ENCODE peak calls at places on chromosome 16, in five cellular contexts. One of them, this sample, is unnamed.

GRCh38 chr16:80940069-80940856 is 66.4 kb downstream of the CMC2 start:
- DNase-seq in HepG2: no peak
- DNase-seq in IMR-90: peak
- DNase-seq in SK-N-SH: no peak
- DNase-seq in K562: no peak
- DNase-seq in this sample: no peak

GRCh38 chr16:87686697-87687570 is 78.9 kb downstream of the KLHDC4 start:
- DNase-seq in HepG2: no peak
- DNase-seq in IMR-90: no peak
- DNase-seq in SK-N-SH: no peak
- DNase-seq in K562: no peak
- DNase-seq in this sample: no peak

GRCh38 chr16:85310868-85311585 is 198.8 kb upstream of the CIBAR2 start:
- DNase-seq in HepG2: no peak
- DNase-seq in IMR-90: no peak
- DNase-seq in SK-N-SH: no peak
- DNase-seq in K562: peak
- DNase-seq in this sample: no peak

GRCh38 chr16:87040169-87041117 is 276.7 kb downstream of the C16orf95 start:
- DNase-seq in HepG2: no peak
- DNase-seq in IMR-90: no peak
- DNase-seq in SK-N-SH: no peak
- DNase-seq in K562: no peak
- DNase-seq in this sample: no peak

GRCh38 chr16:73071131-73071940 is 23.4 kb upstream of the ZFHX3 start:
- DNase-seq in HepG2: peak
- DNase-seq in IMR-90: no peak
- DNase-seq in SK-N-SH: peak
- DNase-seq in K562: no peak
- DNase-seq in this sample: no peak

GRCh38 chr16:88403794-88404581 is 21.2 kb downstream of the ZNF469 start:
- DNase-seq in HepG2: no peak
- DNase-seq in IMR-90: peak
- DNase-seq in SK-N-SH: no peak
- DNase-seq in K562: peak
- DNase-seq in this sample: no peak

GRCh38 chr16:75591001-75591852 is 25.0 kb downstream of the GABARAPL2 start:
- DNase-seq in HepG2: no peak
- DNase-seq in IMR-90: peak
- DNase-seq in SK-N-SH: peak
- DNase-seq in K562: no peak
- DNase-seq in this sample: no peak

GRCh38 chr16:49491111-49491670 is 117.6 kb downstream of the C16orf78 start:
- DNase-seq in HepG2: no peak
- DNase-seq in IMR-90: no peak
- DNase-seq in SK-N-SH: no peak
- DNase-seq in K562: no peak
- DNase-seq in this sample: no peak

DNA sequence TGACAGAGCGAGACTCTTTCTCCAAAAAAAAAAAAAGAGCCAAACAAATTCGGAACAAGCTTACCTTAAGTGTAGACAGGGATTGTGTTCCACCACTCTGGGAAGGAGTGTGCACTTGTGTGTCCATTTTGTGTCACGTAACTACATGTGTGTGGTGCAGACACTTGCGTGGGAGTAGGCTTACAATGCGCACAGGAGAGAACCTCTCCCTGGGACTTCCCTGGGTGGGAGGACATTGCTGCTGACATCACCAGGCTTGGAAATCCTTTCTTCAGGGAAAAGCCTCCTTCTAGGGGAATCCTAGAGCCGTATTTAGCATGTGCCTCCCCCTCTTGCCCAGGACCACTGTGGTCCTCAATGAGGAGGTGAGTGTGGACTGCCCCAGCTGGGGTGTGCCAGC is 8.0 kb upstream of the HAS3 start:
- DNase-seq in HepG2: no peak
- DNase-seq in IMR-90: no peak
- DNase-seq in SK-N-SH: no peak
- DNase-seq in K562: no peak
- DNase-seq in this sample: no peak
- H2AFZ ChIP-seq in HepG2: no peak
- H2AFZ ChIP-seq in IMR-90: peak
- H2AFZ ChIP-seq in SK-N-SH: no peak
- H2AFZ ChIP-seq in K562: no peak
- H2AFZ ChIP-seq in this sample: no peak

DNA sequence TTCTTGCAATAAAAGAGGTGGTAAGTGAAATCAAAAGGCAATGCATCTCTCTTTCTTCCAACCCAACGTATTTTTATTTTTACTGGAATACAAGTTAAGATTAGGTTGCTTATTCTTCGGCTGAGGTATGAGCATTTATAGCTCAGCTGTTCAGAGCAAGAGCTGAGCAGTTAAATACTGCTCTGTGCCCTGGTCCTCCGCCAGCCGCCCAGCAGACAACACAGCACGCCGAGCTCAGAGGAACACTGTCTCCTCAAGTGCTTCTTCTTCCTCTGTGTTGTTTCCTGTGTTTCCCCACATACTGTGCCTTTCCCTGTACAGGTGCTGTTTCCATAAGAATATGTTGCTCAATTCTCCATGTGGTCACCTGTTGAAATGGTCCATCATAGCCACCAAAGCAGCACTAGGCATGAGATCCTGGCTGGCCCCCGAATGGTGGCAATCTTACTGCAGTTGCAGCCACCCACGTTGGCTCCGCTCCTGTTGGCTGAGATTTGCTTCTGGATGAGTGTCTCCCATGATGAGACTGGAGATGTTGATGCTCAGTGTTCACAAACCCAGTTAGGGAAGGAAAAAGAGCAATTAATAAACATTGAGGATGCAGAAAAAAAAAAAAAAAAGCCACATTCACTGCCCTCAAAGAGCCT is 515.3 kb downstream of the GRIN2A start:
- DNase-seq in HepG2: no peak
- DNase-seq in IMR-90: no peak
- DNase-seq in SK-N-SH: no peak
- DNase-seq in K562: no peak
- DNase-seq in this sample: no peak
- TF ChIP-seq USF2 in HepG2: no peak
- TF ChIP-seq USF2 in IMR-90: no peak
- TF ChIP-seq USF2 in SK-N-SH: no peak
- TF ChIP-seq USF2 in K562: no peak
- TF ChIP-seq USF2 in this sample: no peak

DNA sequence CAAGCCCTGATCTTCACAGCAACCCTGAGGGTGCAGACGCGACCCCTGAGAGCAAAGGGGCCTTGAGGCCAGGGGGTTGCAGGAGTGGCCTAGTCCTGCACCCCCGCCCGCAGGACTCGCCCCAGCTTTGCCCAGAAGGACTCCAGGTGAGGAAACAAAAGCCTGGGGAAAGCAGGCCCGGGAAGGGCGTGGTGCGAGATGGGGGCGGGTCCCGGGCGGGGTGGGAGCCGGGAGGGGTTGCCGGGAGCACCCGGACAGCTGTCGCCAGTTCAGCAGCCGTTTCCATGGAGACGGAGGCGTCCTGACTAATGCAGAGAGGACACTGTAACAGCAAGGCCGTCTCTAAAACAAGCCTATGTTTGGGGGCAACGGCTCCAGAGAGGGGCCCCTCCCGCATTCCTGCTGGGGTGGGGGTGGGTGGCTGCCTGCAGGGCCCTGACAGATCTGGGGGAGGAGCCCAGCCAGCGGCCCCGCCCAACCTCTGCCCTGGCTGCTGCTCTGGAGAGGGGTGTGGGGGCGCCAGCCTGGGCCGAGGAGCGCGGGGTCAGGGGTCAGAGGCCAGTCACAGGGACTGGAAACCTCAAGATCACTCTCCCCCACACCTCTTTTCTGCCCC is 3.0 kb upstream of the TPPP3 start:
- DNase-seq in HepG2: peak
- DNase-seq in IMR-90: peak
- DNase-seq in SK-N-SH: peak
- DNase-seq in K562: peak
- DNase-seq in this sample: no peak
- TF ChIP-seq SMC3 in HepG2: no peak
- TF ChIP-seq SMC3 in IMR-90: no peak
- TF ChIP-seq SMC3 in SK-N-SH: no peak
- TF ChIP-seq SMC3 in K562: no peak
- TF ChIP-seq SMC3 in this sample: no peak

DNA sequence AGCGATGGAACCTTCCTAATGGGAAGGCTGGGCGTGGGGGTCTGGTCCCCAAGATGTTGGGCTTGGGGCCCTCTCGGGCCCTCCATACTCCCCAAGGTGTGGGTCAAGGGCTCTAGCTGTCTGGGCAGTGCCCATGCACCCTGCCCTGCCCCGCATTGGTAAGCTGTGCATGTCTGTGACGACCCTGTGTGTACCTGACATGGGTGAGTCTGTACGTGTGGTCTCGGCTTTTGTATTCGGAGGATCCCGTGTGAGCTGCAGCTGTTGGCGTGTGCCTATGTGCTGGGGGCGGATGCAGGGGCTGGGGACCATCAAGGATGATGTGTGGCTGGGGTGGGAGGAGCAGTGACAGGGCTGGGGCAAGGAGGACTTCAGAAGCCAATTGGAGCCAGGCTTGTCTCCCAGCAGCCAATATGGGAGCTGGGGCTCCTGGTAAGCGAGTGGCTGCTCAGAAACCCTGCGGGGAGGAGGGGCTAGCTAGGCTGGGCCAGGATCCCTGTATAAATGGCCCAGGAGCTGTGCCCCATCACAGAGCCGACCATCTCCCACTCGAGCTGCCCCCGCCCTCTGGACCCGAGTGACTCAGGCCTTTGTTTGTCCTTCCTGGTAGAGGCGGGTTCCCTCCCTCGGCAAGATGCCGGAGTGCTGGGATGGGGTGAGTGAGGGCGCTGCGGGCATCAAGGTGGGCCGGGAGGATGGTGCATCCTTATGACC is at the start of gene NDRG4:
- DNase-seq in HepG2: peak
- DNase-seq in IMR-90: peak
- DNase-seq in SK-N-SH: peak
- DNase-seq in K562: peak
- DNase-seq in this sample: no peak
- H2AFZ ChIP-seq in HepG2: no peak
- H2AFZ ChIP-seq in IMR-90: peak
- H2AFZ ChIP-seq in SK-N-SH: peak
- H2AFZ ChIP-seq in K562: peak
- H2AFZ ChIP-seq in this sample: peak

GRCh38 chr16:4894276-4895150 is 42.4 kb downstream of the PPL start:
- DNase-seq in HepG2: no peak
- DNase-seq in IMR-90: no peak
- DNase-seq in SK-N-SH: peak
- DNase-seq in K562: peak
- DNase-seq in this sample: no peak

GRCh38 chr16:4892356-4893102 is 44.4 kb downstream of the PPL start:
- DNase-seq in HepG2: no peak
- DNase-seq in IMR-90: peak
- DNase-seq in SK-N-SH: no peak
- DNase-seq in K562: peak
- DNase-seq in this sample: no peak

GRCh38 chr16:4893103-4893862 is 43.7 kb downstream of the PPL start:
- DNase-seq in HepG2: no peak
- DNase-seq in IMR-90: no peak
- DNase-seq in SK-N-SH: no peak
- DNase-seq in K562: no peak
- DNase-seq in this sample: no peak

GRCh38 chr16:4897328-4897727 is 39.6 kb downstream of the PPL start:
- DNase-seq in HepG2: no peak
- DNase-seq in IMR-90: no peak
- DNase-seq in SK-N-SH: no peak
- DNase-seq in K562: no peak
- DNase-seq in this sample: no peak

GRCh38 chr16:4895366-4895765 is 41.6 kb downstream of the PPL start:
- DNase-seq in HepG2: no peak
- DNase-seq in IMR-90: no peak
- DNase-seq in SK-N-SH: no peak
- DNase-seq in K562: no peak
- DNase-seq in this sample: no peak
- TF ChIP-seq USF2 in HepG2: no peak
- TF ChIP-seq USF2 in IMR-90: no peak
- TF ChIP-seq USF2 in SK-N-SH: no peak
- TF ChIP-seq USF2 in K562: no peak
- TF ChIP-seq USF2 in this sample: no peak

DNA sequence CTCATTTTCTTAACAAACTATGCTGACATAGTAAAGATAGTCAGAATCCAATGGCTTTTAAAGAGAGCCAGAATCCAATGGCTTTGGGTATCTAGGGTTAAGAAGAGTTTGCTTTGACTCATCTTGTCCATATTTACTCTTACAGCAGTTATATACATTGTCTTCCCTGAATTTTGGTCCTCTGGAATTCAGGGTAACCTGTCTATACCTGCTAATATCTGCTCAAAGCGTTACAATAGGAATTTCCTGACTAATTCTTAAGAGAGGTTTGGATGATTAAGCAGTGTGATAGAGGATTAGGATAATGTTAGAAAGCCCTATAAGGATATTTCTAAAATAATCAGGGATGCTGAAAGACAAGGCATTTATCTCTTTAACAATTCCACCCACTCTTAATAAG is 2.0 kb upstream of the CDH8 start:
- DNase-seq in HepG2: no peak
- DNase-seq in IMR-90: no peak
- DNase-seq in SK-N-SH: no peak
- DNase-seq in K562: no peak
- DNase-seq in this sample: no peak
- TF ChIP-seq SMC3 in HepG2: no peak
- TF ChIP-seq SMC3 in IMR-90: no peak
- TF ChIP-seq SMC3 in SK-N-SH: no peak
- TF ChIP-seq SMC3 in K562: no peak
- TF ChIP-seq SMC3 in this sample: no peak

DNA sequence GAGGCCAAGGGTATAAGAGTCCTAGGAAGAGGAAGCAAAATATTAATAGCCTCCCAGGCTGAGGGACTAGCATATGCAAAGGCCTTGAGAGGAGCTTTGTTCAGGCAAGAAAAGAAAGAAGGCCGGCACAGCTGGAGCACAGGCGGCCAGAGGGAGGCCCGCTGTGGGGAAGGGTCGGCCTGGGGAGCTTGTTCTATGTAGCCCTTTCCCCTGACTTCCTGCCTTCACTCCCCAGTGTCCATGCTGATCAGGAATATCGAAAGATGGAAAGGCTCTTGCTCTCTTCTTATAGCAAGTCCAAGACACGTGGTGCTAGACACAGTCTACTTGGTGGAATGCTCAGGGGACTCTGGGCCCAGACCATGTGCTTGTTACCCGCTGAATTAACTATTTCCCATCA is 27.4 kb upstream of the HAS3 start:
- DNase-seq in HepG2: no peak
- DNase-seq in IMR-90: no peak
- DNase-seq in SK-N-SH: no peak
- DNase-seq in K562: no peak
- DNase-seq in this sample: no peak
- H2AFZ ChIP-seq in HepG2: no peak
- H2AFZ ChIP-seq in IMR-90: no peak
- H2AFZ ChIP-seq in SK-N-SH: no peak
- H2AFZ ChIP-seq in K562: no peak
- H2AFZ ChIP-seq in this sample: no peak

DNA sequence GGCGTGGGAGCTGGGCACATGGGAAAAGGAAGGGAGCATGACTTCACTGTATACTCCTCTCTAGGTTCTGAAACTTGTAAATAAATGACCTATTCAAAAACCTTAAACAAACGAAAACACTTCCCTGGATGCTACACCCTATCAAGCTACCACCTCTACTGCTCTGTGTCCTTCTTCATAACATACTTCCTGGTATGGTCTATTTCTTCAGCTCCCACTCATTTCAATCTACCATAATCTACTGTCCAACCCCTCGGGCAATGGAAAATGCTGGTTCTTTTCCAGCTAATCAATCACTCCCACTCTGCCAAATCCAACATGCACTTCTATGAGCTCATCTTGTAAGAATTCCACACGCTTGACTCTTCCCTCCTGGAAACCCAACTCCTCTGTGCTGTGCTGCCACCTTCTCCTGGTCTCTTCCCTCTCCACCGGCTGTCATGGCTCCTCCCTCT is 42.4 kb downstream of the AMFR start:
- DNase-seq in HepG2: peak
- DNase-seq in IMR-90: peak
- DNase-seq in SK-N-SH: no peak
- DNase-seq in K562: no peak
- DNase-seq in this sample: no peak
- TF ChIP-seq USF2 in HepG2: no peak
- TF ChIP-seq USF2 in IMR-90: no peak
- TF ChIP-seq USF2 in SK-N-SH: no peak
- TF ChIP-seq USF2 in K562: no peak
- TF ChIP-seq USF2 in this sample: no peak